ENCODE peak calls at places on chromosomes 1 and 21, in eight cellular contexts. B is WTC11, U is dorsolateral prefrontal cortex, R is heart left ventricle, X is ovary, S is neural crest cell, K is nephron progenitor cell, Q is body of pancreas. D is an unnamed sample.

GRCh38 chr1:64042331-64043100 is 160.9 kb upstream of the UBE2U start:
- DNase-seq in R (no peak), X (peak; percentile 42), B (no peak), S (no peak), K (peak; percentile 6), U (peak; percentile 35), Q (peak; percentile 83), D (no peak)

GRCh38 chr21:14075346-14076142 is 135.2 kb downstream of the LIPI start:
- DNase-seq in S (no peak), Q (no peak), R (no peak), K (no peak), X (no peak), B (no peak), U (no peak), D (no peak)

GRCh38 chr1:23561813-23562100 is 2.5 kb upstream of the ID3 start:
- DNase-seq in S (no peak), X (no peak), K (no peak), U (no peak), Q (no peak), R (no peak), B (no peak), D (no peak)

GRCh38 chr1:25046194-25046532 is 116.1 kb upstream of the RUNX3 start:
- DNase-seq in Q (no peak), B (no peak), U (no peak), R (no peak), K (no peak), X (no peak), S (no peak), D (no peak)

GRCh38 chr1:245377854-245378253 is 223.1 kb downstream of the KIF26B start:
- DNase-seq in X (no peak), R (no peak), S (no peak), U (no peak), K (no peak), B (no peak), Q (no peak), D (no peak)

GRCh38 chr1:177561436-177561835 is 390.7 kb downstream of the BRINP2 start:
- DNase-seq in K (no peak), U (no peak), Q (no peak), R (no peak), S (no peak), B (no peak), X (no peak), D (no peak)

GRCh38 chr1:53219711-53220110 is 723 bp downstream of the CZIB start:
- DNase-seq in X (no peak), K (no peak), S (no peak), B (no peak), R (no peak), Q (no peak), U (no peak), D (no peak)

GRCh38 chr1:215970406-215970805 is 403.3 kb downstream of the KCTD3 start:
- DNase-seq in U (no peak), Q (no peak), S (no peak), K (no peak), R (no peak), X (no peak), B (no peak), D (no peak)

GRCh38 chr1:155177918-155178281 is 4.3 kb downstream of the TRIM46 start:
- DNase-seq in R (peak; percentile 51), S (no peak), X (no peak), Q (no peak), B (no peak), U (no peak), K (no peak), D (no peak)

GRCh38 chr1:214164157-214164556 is 116.8 kb upstream of the SMYD2 start:
- DNase-seq in S (no peak), K (no peak), Q (no peak), U (no peak), R (no peak), X (no peak), B (no peak), D (no peak)

GRCh38 chr1:41404308-41404755 is 43.1 kb downstream of the FOXO6 start:
- DNase-seq in S (no peak), K (peak; percentile 45), Q (no peak), X (no peak), B (peak; percentile 53), R (no peak), U (peak; percentile 54), D (no peak)

GRCh38 chr1:7948950-7949349 is 8.3 kb upstream of the TNFRSF9 start:
- DNase-seq in B (no peak), R (no peak), K (no peak), Q (no peak), U (no peak), X (no peak), S (no peak), D (no peak)

GRCh38 chr1:225908773-225909172 is 15.3 kb downstream of the PYCR2 start:
- DNase-seq in B (no peak), Q (no peak), S (no peak), R (no peak), U (no peak), X (no peak), K (no peak), D (no peak)
- TF ChIP-seq CTCF in B (no peak), Q (no peak), S (no peak), R (no peak), U (no peak), X (no peak), K (no peak), D (no peak)

GRCh38 chr1:233328661-233329498 is 1.4 kb downstream of the MAP3K21 start:
- DNase-seq in Q (peak; percentile 43), X (no peak), B (no peak), K (no peak), S (no peak), R (no peak), U (peak; percentile 42), D (no peak)
- TF ChIP-seq CTCF in Q (no peak), X (no peak), B (no peak), K (no peak), S (no peak), R (no peak), U (no peak), D (no peak)

GRCh38 chr1:26851106-26851684 is 11.8 kb upstream of the SFN start:
- DNase-seq in Q (no peak), R (no peak), X (no peak), B (no peak), U (no peak), K (no peak), S (no peak), D (no peak)
- TF ChIP-seq CTCF in Q (no peak), R (no peak), X (no peak), B (no peak), U (no peak), K (no peak), S (no peak), D (no peak)

DNA sequence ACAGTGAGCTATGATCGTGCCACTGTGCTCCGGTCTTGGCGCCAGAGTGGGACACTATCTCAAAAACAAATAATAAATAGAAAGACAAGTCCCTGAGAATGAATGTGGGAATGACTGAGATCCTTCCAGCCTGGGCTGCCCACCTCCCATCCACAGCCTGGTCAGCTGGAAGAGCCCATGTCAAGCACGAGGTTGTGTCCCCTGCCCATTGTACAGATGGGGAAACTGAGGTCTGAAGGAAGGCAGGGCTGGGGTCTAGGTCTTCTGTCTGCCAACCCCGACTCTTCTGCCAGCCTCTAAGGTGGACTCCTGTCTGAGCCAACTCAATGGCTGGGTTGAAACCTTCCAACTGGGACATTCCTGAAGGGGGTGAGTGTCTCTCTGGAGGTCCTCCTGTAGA is 79.5 kb downstream of the RAP1GAP start:
- DNase-seq in Q (no peak), R (no peak), B (no peak), S (no peak), X (no peak), U (no peak), K (no peak), D (no peak)
- TF ChIP-seq CTCF in Q (no peak), R (no peak), B (no peak), S (no peak), X (no peak), U (no peak), K (no peak), D (no peak)

GRCh38 chr1:16007671-16008341 is 3.8 kb downstream of the SRARP start:
- DNase-seq in X (no peak), Q (no peak), K (no peak), U (no peak), R (no peak), B (no peak), S (no peak), D (no peak)

GRCh38 chr1:16006010-16006409 is 2.0 kb downstream of the SRARP start:
- DNase-seq in R (no peak), U (no peak), X (no peak), Q (no peak), S (no peak), K (no peak), B (no peak), D (no peak)

GRCh38 chr1:16005597-16005996 is 1.6 kb downstream of the SRARP start:
- DNase-seq in X (no peak), B (no peak), S (no peak), K (no peak), U (no peak), R (no peak), Q (no peak), D (no peak)

GRCh38 chr1:16009030-16009460 is 5.0 kb downstream of the SRARP start:
- DNase-seq in B (peak; percentile 97), Q (peak; percentile 82), K (peak; percentile 94), S (peak; percentile 96), R (peak; percentile 88), U (peak; percentile 93), X (peak; percentile 82), D (peak; percentile 67)

GRCh38 chr1:16006552-16007485 is 2.8 kb downstream of the SRARP start:
- DNase-seq in R (no peak), S (no peak), U (no peak), B (no peak), X (no peak), K (no peak), Q (no peak), D (no peak)
- TF ChIP-seq CTCF in R (no peak), S (no peak), U (no peak), B (peak; percentile 16), X (no peak), K (no peak), Q (peak; percentile 18), D (no peak)

DNA sequence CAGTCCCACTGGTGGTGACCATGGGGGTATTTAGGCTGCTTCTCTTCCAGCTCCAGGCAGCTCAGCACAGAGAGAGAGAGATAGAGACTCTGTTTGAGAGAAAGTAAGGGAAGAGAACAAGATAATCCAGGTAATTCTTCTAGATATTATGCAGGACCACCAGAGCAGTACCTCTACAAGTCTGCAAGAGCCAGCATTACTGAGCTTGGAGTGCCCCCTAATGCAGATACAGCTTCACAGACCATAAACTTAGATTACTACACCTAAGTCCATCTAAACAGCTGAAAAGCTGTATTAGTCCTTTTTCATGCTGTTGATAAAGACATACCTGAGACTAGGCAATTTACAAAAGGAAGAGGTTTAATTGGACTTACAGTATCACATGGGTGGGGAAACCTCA is 570.3 kb downstream of the LRRIQ3 start:
- DNase-seq in U (no peak), X (no peak), K (no peak), R (no peak), B (peak; percentile 13), S (no peak), Q (no peak), D (no peak)
- TF ChIP-seq CTCF in U (no peak), X (no peak), K (no peak), R (no peak), B (no peak), S (no peak), Q (no peak), D (no peak)

GRCh38 chr1:36612881-36613280 is 130.2 kb upstream of the CSF3R start:
- DNase-seq in U (no peak), B (peak; percentile 37), K (no peak), Q (no peak), X (no peak), R (no peak), S (no peak), D (no peak)
- TF ChIP-seq CTCF in U (no peak), B (no peak), K (no peak), Q (no peak), X (no peak), R (no peak), S (peak; percentile 25), D (no peak)

GRCh38 chr1:48775817-48776399 is 783 bp downstream of the BEND5 start:
- DNase-seq in X (no peak), S (no peak), K (no peak), U (no peak), B (no peak), R (no peak), Q (no peak), D (no peak)
- TF ChIP-seq CTCF in X (no peak), S (no peak), K (no peak), U (no peak), B (no peak), R (no peak), Q (no peak), D (no peak)

D was measured in activated B cell treated with CpG ODN at 0.5 μM for 24 hours.